ENCODE peak calls at places on chromosomes 1 and 21, in ten cellular contexts. B is NCI-H2029 treated with DMSO at 0.1 percent for 48 hours; G is activated CD4-positive, alpha-beta T cell treated with anti-CD3 and anti-CD28 coated beads, Interleukin-2, amount 50 U/mL, for 48 hours; V is stimulated activated CD8-positive, alpha-beta memory T cell treated with anti-CD3 and anti-CD28 coated beads, Interleukin-15, amount 100 ng/mL, for 1 hour; L is tibial artery; C is neural crest cell; J is occipital lobe; A is GM04503; H is aorta; X is AG08396. Q is an unnamed sample.

GRCh38 chr1:97143236-97143882 is 421.8 kb downstream of the PTBP2 start:
- DNase-seq in B (no peak), G (no peak), V (no peak), L (no peak), C (no peak), J (no peak), A (no peak), H (no peak), X (no peak), Q (no peak)

GRCh38 chr1:96445296-96445695 is 276.3 kb upstream of the PTBP2 start:
- DNase-seq in B (no peak), G (no peak), V (no peak), L (no peak), C (no peak), J (no peak), A (no peak), H (no peak), X (no peak), Q (no peak)

GRCh38 chr1:220881918-220882891 is 3.0 kb downstream of the HLX start:
- DNase-seq in B (no peak), G (no peak), V (no peak), L (no peak), C (no peak), J (no peak), A (no peak), H (peak), X (peak), Q (no peak)

GRCh38 chr1:234958702-234959649 is 169.7 kb downstream of the TOMM20 start:
- DNase-seq in B (no peak), G (no peak), V (no peak), L (no peak), C (no peak), J (no peak), A (no peak), H (no peak), X (no peak), Q (no peak)

GRCh38 chr1:166902279-166902678 is 26.2 kb upstream of the TADA1 start:
- DNase-seq in B (no peak), G (no peak), V (no peak), L (no peak), C (no peak), J (no peak), A (no peak), H (no peak), X (peak), Q (no peak)

GRCh38 chr21:46298083-46298412 is 11.9 kb downstream of the YBEY start:
- DNase-seq in B (no peak), G (no peak), V (no peak), L (no peak), C (no peak), J (no peak), A (no peak), H (no peak), X (no peak), Q (no peak)

GRCh38 chr1:178733972-178734371 is 8.9 kb downstream of the RALGPS2 start:
- DNase-seq in B (no peak), G (no peak), V (no peak), L (no peak), C (no peak), J (no peak), A (no peak), H (no peak), X (no peak), Q (no peak)

GRCh38 chr1:20726107-20726911 is 6.2 kb downstream of the SH2D5 start:
- DNase-seq in B (no peak), G (no peak), V (no peak), L (peak), C (no peak), J (no peak), A (no peak), H (peak), X (no peak), Q (no peak)

GRCh38 chr1:204207136-204207616 is 6.6 kb downstream of the GOLT1A start:
- DNase-seq in B (no peak), G (peak), V (peak), L (no peak), C (peak), J (peak), A (no peak), H (peak), X (peak), Q (peak)

GRCh38 chr1:37473431-37474050 is 839 bp upstream of the ZC3H12A start:
- DNase-seq in B (no peak), G (peak), V (no peak), L (no peak), C (no peak), J (no peak), A (no peak), H (no peak), X (no peak), Q (no peak)

GRCh38 chr1:181166377-181167196 is 78.1 kb downstream of the IER5 start:
- DNase-seq in B (peak), G (peak), V (peak), L (peak), C (peak), J (peak), A (no peak), H (peak), X (peak), Q (peak)

GRCh38 chr21:46180778-46181391 is 3.4 kb downstream of the SPATC1L start:
- DNase-seq in B (no peak), G (no peak), V (no peak), L (no peak), C (no peak), J (no peak), A (no peak), H (peak), X (no peak), Q (no peak)

Q was measured in MG63.